ENCODE peak calls at places on chromosomes 7 and 10, in six cellular contexts. A, V, X, I, U and M are unnamed samples.

GRCh38 chr7:918118-918425 is 36.4 kb downstream of the ADAP1 start:
- DNase-seq in A (no peak), V (peak), X (no peak), I (no peak), U (peak), M (no peak)

GRCh38 chr10:119005377-119006043 is 24.0 kb upstream of the NANOS1 start:
- DNase-seq in A (no peak), V (no peak), X (peak), I (no peak), U (no peak), M (peak)

GRCh38 chr7:104627516-104627915 is 299.1 kb downstream of the LHFPL3 start:
- DNase-seq in A (peak), V (no peak), X (peak), I (no peak), U (no peak), M (peak)

GRCh38 chr10:124225468-124226270 is 132.3 kb upstream of the CHST15 start:
- DNase-seq in A (no peak), V (no peak), X (no peak), I (no peak), U (no peak), M (no peak)

GRCh38 chr7:135933509-135934188 is 43.5 kb downstream of the MTPN start:
- DNase-seq in A (no peak), V (no peak), X (no peak), I (no peak), U (no peak), M (no peak)

GRCh38 chr10:77333610-77334340 is 303.8 kb downstream of the KCNMA1 start:
- DNase-seq in A (no peak), V (no peak), X (peak), I (no peak), U (no peak), M (peak)

GRCh38 chr7:121336579-121336978 is 7.8 kb downstream of the WNT16 start:
- DNase-seq in A (no peak), V (no peak), X (peak), I (no peak), U (no peak), M (peak)

GRCh38 chr10:58063854-58064480 is 203.7 kb downstream of the IPMK start:
- DNase-seq in A (no peak), V (no peak), X (no peak), I (no peak), U (no peak), M (peak)

GRCh38 chr7:45663167-45663921 is 89.2 kb downstream of the ADCY1 start:
- DNase-seq in A (peak), V (no peak), X (peak), I (no peak), U (no peak), M (peak)

GRCh38 chr10:118692911-118693310 is 61.9 kb downstream of the CACUL1 start:
- DNase-seq in A (peak), V (no peak), X (peak), I (no peak), U (no peak), M (peak)

GRCh38 chr10:72685264-72685921 is 6.5 kb upstream of the MCU start:
- DNase-seq in A (no peak), V (no peak), X (no peak), I (no peak), U (no peak), M (no peak)

GRCh38 chr10:96697026-96697425 is 23.3 kb downstream of the PIK3AP1 start:
- DNase-seq in A (no peak), V (no peak), X (no peak), I (no peak), U (no peak), M (no peak)

GRCh38 chr10:75640381-75640780 is 209.0 kb downstream of the LRMDA start:
- DNase-seq in A (no peak), V (no peak), X (no peak), I (no peak), U (no peak), M (no peak)

GRCh38 chr10:77877461-77878344 is 48.9 kb downstream of the DLG5 start:
- DNase-seq in A (peak), V (no peak), X (peak), I (no peak), U (peak), M (peak)

GRCh38 chr10:2921956-2922680 is 145.2 kb upstream of the PFKP start:
- DNase-seq in A (no peak), V (no peak), X (peak), I (no peak), U (no peak), M (peak)

GRCh38 chr10:113135025-113135424 is 185.0 kb downstream of the TCF7L2 start:
- DNase-seq in A (no peak), V (no peak), X (no peak), I (no peak), U (no peak), M (no peak)

GRCh38 chr10:50347394-50347802 is 96.1 kb upstream of the ASAH2 start:
- DNase-seq in A (peak), V (no peak), X (no peak), I (no peak), U (no peak), M (peak)

GRCh38 chr10:546971-547590 is 142.4 kb downstream of the DIP2C start:
- DNase-seq in A (no peak), V (no peak), X (peak), I (no peak), U (no peak), M (no peak)

GRCh38 chr10:59082249-59082648 is 94.2 kb upstream of the PHYHIPL start:
- DNase-seq in A (no peak), V (no peak), X (no peak), I (no peak), U (no peak), M (no peak)

GRCh38 chr10:95876756-95877155 is 31.0 kb upstream of the CC2D2B start:
- DNase-seq in A (no peak), V (no peak), X (no peak), I (no peak), U (no peak), M (no peak)

GRCh38 chr7:34471844-34472243 is 186.2 kb upstream of the NPSR1 start:
- DNase-seq in A (no peak), V (no peak), X (no peak), I (no peak), U (no peak), M (no peak)

GRCh38 chr7:82745117-82745516 is 301.5 kb upstream of the CACNA2D1 start:
- DNase-seq in A (peak), V (no peak), X (peak), I (no peak), U (no peak), M (no peak)

GRCh38 chr7:22277375-22277774 is 79.6 kb downstream of the RAPGEF5 start:
- DNase-seq in A (no peak), V (no peak), X (no peak), I (no peak), U (no peak), M (no peak)

GRCh38 chr10:63388421-63389031 is 77.3 kb downstream of the JMJD1C start:
- DNase-seq in A (no peak), V (no peak), X (peak), I (no peak), U (no peak), M (no peak)

GRCh38 chr10:10432306-10433035 is 585.2 kb upstream of the CELF2 start:
- DNase-seq in A (no peak), V (no peak), X (no peak), I (no peak), U (no peak), M (peak)

GRCh38 chr7:158541330-158542010 is 46.2 kb downstream of the PTPRN2 start:
- DNase-seq in A (no peak), V (no peak), X (no peak), I (no peak), U (peak), M (no peak)

GRCh38 chr10:129838794-129839193 is 125.3 kb downstream of the EBF3 start:
- DNase-seq in A (no peak), V (peak), X (no peak), I (no peak), U (no peak), M (no peak)

GRCh38 chr10:97648557-97649404 is 8.3 kb downstream of the PI4K2A start:
- DNase-seq in A (peak), V (no peak), X (peak), I (no peak), U (no peak), M (peak)

DNA sequence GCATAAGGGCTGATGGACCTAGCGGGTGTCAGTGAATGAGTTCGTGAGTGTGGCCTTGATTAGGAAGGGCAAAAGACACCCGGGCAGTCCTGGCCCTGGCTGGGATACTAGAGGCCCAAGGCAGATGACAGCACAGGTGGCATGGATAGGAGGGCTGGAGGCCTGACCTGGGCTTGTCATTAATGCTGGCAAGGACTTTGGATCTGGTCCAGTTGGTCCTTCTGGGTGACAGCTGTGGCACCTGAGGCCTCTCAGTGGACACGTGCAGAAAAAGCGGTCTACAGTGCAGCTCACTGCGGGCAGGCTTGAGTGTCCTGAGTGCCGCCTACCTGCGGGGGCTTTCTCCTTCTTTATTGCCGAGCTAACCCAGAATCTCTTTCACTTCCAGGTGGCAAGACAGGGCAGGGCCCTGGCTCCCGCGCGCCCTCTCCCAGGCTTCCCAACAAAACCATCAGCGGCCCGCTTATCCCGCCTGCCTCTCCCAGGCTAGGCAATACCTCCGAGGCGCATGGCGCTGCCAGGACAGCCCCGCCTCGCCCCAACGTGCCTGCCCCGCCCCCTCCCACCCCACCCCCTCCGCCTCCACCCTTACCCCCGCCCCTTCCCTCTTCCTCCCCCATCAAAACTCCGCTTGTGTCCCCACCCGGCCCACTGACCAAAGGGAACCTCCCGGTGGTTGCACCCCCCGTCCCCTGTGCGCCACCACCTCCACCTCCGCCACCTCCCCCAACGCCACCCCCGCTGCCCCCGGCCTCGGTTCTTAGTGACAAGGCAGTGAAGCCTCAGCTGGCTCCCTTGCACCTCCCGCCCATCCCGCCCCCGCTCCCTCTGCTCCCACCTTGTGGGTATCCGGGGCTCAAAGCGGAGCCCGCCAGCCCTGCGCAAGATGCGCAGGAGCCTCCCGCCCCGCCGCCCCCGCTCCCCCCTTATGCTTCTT is 77.4 kb downstream of the WIPF3 start:
- DNase-seq in A (no peak), V (no peak), X (no peak), I (no peak), U (no peak), M (no peak)
- H3K4me3 ChIP-seq in A (no peak), V (no peak), X (no peak), I (no peak), U (no peak), M (no peak)

GRCh38 chr7:151125459-151125834 is 39.2 kb downstream of the AGAP3 start:
- DNase-seq in A (no peak), V (no peak), X (peak), I (peak), U (no peak), M (no peak)
- H3K4me3 ChIP-seq in A (no peak), V (peak), X (peak), I (no peak), U (peak), M (peak)

DNA sequence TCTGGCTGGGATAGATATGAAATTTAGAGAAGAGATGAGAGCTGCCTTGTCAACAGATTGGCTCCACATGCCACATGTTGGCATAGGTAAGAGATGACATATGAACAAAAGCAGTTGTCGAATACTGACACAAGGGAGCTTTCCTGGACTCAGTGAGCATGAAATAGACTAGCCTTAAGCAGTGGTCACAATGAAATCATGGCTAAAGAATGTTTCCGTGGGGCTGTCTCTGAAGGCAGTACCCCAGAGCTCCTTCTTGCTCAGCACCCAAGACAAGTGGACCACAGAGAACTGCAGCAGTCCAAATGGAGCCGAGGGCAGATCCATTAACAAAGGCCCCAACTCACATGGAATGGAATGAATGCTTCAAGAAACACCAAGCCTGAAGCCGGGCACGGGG is 445.4 kb downstream of the GFRA1 start:
- DNase-seq in A (peak), V (no peak), X (peak), I (no peak), U (no peak), M (peak)
- H3K4me3 ChIP-seq in A (no peak), V (no peak), X (no peak), I (no peak), U (no peak), M (no peak)

DNA sequence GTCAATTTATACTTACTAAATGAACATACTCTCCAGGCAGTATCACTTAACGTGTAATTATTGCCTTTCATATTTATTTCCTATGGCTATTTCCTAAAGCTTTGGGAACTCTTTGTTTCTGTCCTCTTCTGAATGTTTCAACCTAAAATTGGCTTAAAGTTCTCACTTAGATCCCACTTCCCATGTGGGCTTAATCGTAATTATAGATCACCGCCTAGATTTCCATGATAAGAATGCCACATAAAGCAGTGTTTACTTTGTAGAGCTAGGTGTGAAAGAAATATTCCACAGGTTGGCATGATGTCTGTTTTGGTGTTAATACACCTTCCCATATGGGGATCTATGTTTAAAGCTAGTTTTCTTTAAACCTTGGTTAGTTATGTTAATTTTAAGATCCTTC is 1.5 kb downstream of the HDAC9 start:
- DNase-seq in A (no peak), V (no peak), X (no peak), I (no peak), U (no peak), M (no peak)
- H3K4me3 ChIP-seq in A (peak), V (no peak), X (no peak), I (peak), U (peak), M (no peak)

GRCh38 chr10:131979821-131980270 is 1.9 kb downstream of the BNIP3 start:
- DNase-seq in A (peak), V (no peak), X (peak), I (no peak), U (peak), M (peak)

GRCh38 chr10:131979336-131979735 is 2.4 kb downstream of the BNIP3 start:
- DNase-seq in A (no peak), V (no peak), X (no peak), I (no peak), U (peak), M (no peak)

GRCh38 chr10:131978851-131979250 is 2.9 kb downstream of the BNIP3 start:
- DNase-seq in A (no peak), V (no peak), X (no peak), I (no peak), U (peak), M (no peak)

GRCh38 chr10:131977323-131978096 is 4.2 kb downstream of the BNIP3 start:
- DNase-seq in A (no peak), V (no peak), X (no peak), I (no peak), U (peak), M (no peak)

GRCh38 chr10:131978366-131978765 is 3.4 kb downstream of the BNIP3 start:
- DNase-seq in A (no peak), V (no peak), X (no peak), I (no peak), U (peak), M (no peak)
- H3K4me3 ChIP-seq in A (no peak), V (no peak), X (no peak), I (no peak), U (no peak), M (no peak)

GRCh38 chr7:28570970-28571288 is 158.6 kb downstream of the CREB5 start:
- DNase-seq in A (no peak), V (no peak), X (peak), I (no peak), U (no peak), M (peak)
- H3K4me3 ChIP-seq in A (no peak), V (no peak), X (no peak), I (no peak), U (no peak), M (no peak)